ENCODE peak calls at places on chromosomes 5 and 9, in four cellular contexts. One of them, this sample, is unnamed.
A peak's percentile ranks its signal among the peaks of the same experiment; 100 is the strongest.

GRCh38 chr9:2158729-2159128 is 143.6 kb downstream of the SMARCA2 start:
- DNase-seq in ovary: no peak
- DNase-seq in CD8-positive, alpha-beta T cell: no peak
- DNase-seq in endothelial cell of umbilical vein: no peak
- DNase-seq in this sample: peak; percentile 8

GRCh38 chr9:78261403-78262001 is 25.6 kb downstream of the CEP78 start:
- DNase-seq in endothelial cell of umbilical vein: peak; percentile 39
- DNase-seq in CD8-positive, alpha-beta T cell: no peak
- DNase-seq in ovary: no peak
- DNase-seq in this sample: peak; percentile 56

GRCh38 chr9:113185271-113185670 is 34.5 kb downstream of the SLC31A2 start:
- DNase-seq in endothelial cell of umbilical vein: no peak
- DNase-seq in ovary: no peak
- DNase-seq in CD8-positive, alpha-beta T cell: no peak
- DNase-seq in this sample: peak; percentile 19

GRCh38 chr5:32420506-32420905 is 24.0 kb downstream of the ZFR start:
- DNase-seq in endothelial cell of umbilical vein: no peak
- DNase-seq in ovary: no peak
- DNase-seq in CD8-positive, alpha-beta T cell: no peak
- DNase-seq in this sample: peak; percentile 70

GRCh38 chr5:38434981-38435710 is 121.3 kb downstream of the LIFR start:
- DNase-seq in ovary: no peak
- DNase-seq in CD8-positive, alpha-beta T cell: no peak
- DNase-seq in endothelial cell of umbilical vein: no peak
- DNase-seq in this sample: peak; percentile 84

GRCh38 chr5:146564036-146564762 is 48.2 kb upstream of the GPR151 start:
- DNase-seq in CD8-positive, alpha-beta T cell: no peak
- DNase-seq in ovary: no peak
- DNase-seq in endothelial cell of umbilical vein: no peak
- DNase-seq in this sample: no peak

GRCh38 chr9:100084734-100085133 is 14.1 kb downstream of the ERP44 start:
- DNase-seq in CD8-positive, alpha-beta T cell: no peak
- DNase-seq in endothelial cell of umbilical vein: no peak
- DNase-seq in ovary: no peak
- DNase-seq in this sample: no peak

GRCh38 chr5:19140276-19140675 is 847.7 kb downstream of the CDH18 start:
- DNase-seq in ovary: no peak
- DNase-seq in endothelial cell of umbilical vein: no peak
- DNase-seq in CD8-positive, alpha-beta T cell: no peak
- DNase-seq in this sample: no peak

GRCh38 chr5:115098041-115098702 is 71.5 kb downstream of the TRIM36 start:
- DNase-seq in ovary: no peak
- DNase-seq in CD8-positive, alpha-beta T cell: no peak
- DNase-seq in endothelial cell of umbilical vein: peak; percentile 52
- DNase-seq in this sample: peak; percentile 70

GRCh38 chr9:24257726-24258125 is 288.0 kb downstream of the IZUMO3 start:
- DNase-seq in ovary: no peak
- DNase-seq in endothelial cell of umbilical vein: no peak
- DNase-seq in CD8-positive, alpha-beta T cell: no peak
- DNase-seq in this sample: no peak

GRCh38 chr9:34571180-34571800 is 18.2 kb downstream of the CNTFR start:
- DNase-seq in CD8-positive, alpha-beta T cell: no peak
- DNase-seq in ovary: no peak
- DNase-seq in endothelial cell of umbilical vein: no peak
- DNase-seq in this sample: no peak

GRCh38 chr9:111094433-111095421 is 56.5 kb upstream of the LPAR1 start:
- DNase-seq in CD8-positive, alpha-beta T cell: no peak
- DNase-seq in ovary: no peak
- DNase-seq in endothelial cell of umbilical vein: no peak
- DNase-seq in this sample: peak; percentile 90

GRCh38 chr9:19371942-19372341 is 8.1 kb downstream of the RPS6 start:
- DNase-seq in ovary: no peak
- DNase-seq in CD8-positive, alpha-beta T cell: no peak
- DNase-seq in endothelial cell of umbilical vein: no peak
- DNase-seq in this sample: peak; percentile 28

GRCh38 chr5:95957804-95958203 is 3.8 kb downstream of the ELL2 start:
- DNase-seq in ovary: no peak
- DNase-seq in endothelial cell of umbilical vein: no peak
- DNase-seq in CD8-positive, alpha-beta T cell: no peak
- DNase-seq in this sample: no peak

GRCh38 chr5:94423411-94423810 is 195.0 kb downstream of the KIAA0825 start:
- DNase-seq in CD8-positive, alpha-beta T cell: no peak
- DNase-seq in endothelial cell of umbilical vein: no peak
- DNase-seq in ovary: no peak
- DNase-seq in this sample: no peak

GRCh38 chr9:104740596-104740995 is 6.9 kb upstream of the NIPSNAP3A start:
- DNase-seq in endothelial cell of umbilical vein: peak; percentile 43
- DNase-seq in CD8-positive, alpha-beta T cell: no peak
- DNase-seq in ovary: no peak
- DNase-seq in this sample: peak; percentile 79

GRCh38 chr9:17433526-17433925 is 145.3 kb upstream of the SH3GL2 start:
- DNase-seq in endothelial cell of umbilical vein: no peak
- DNase-seq in ovary: no peak
- DNase-seq in CD8-positive, alpha-beta T cell: no peak
- DNase-seq in this sample: no peak

GRCh38 chr5:175466700-175467318 is 11.6 kb upstream of the SFXN1 start:
- DNase-seq in CD8-positive, alpha-beta T cell: no peak
- DNase-seq in ovary: no peak
- DNase-seq in endothelial cell of umbilical vein: no peak
- DNase-seq in this sample: peak; percentile 30

GRCh38 chr9:72978724-72979123 is 25.9 kb upstream of the ALDH1A1 start:
- DNase-seq in ovary: no peak
- DNase-seq in CD8-positive, alpha-beta T cell: no peak
- DNase-seq in endothelial cell of umbilical vein: no peak
- DNase-seq in this sample: peak; percentile 63

GRCh38 chr9:106707722-106708121 is 155.2 kb upstream of the ZNF462 start:
- DNase-seq in ovary: no peak
- DNase-seq in CD8-positive, alpha-beta T cell: no peak
- DNase-seq in endothelial cell of umbilical vein: no peak
- DNase-seq in this sample: no peak

GRCh38 chr9:113535756-113536155 is 72.2 kb downstream of the RGS3 start:
- DNase-seq in ovary: no peak
- DNase-seq in CD8-positive, alpha-beta T cell: no peak
- DNase-seq in endothelial cell of umbilical vein: no peak
- DNase-seq in this sample: no peak

GRCh38 chr5:62093411-62093810 is 212.6 kb upstream of the KIF2A start:
- DNase-seq in ovary: no peak
- DNase-seq in endothelial cell of umbilical vein: no peak
- DNase-seq in CD8-positive, alpha-beta T cell: no peak
- DNase-seq in this sample: no peak

GRCh38 chr5:345404-346195 is 24.1 kb downstream of the AHRR start:
- DNase-seq in endothelial cell of umbilical vein: no peak
- DNase-seq in ovary: peak; percentile 60
- DNase-seq in CD8-positive, alpha-beta T cell: no peak
- DNase-seq in this sample: peak; percentile 28

GRCh38 chr5:178784391-178784790 is 53.9 kb upstream of the ZNF354A start:
- DNase-seq in ovary: no peak
- DNase-seq in endothelial cell of umbilical vein: no peak
- DNase-seq in CD8-positive, alpha-beta T cell: no peak
- DNase-seq in this sample: no peak
- H3K9me3 ChIP-seq in ovary: no peaks in the 10 kb centered on the region
- H3K9me3 ChIP-seq in endothelial cell of umbilical vein: peaks cover 4% of the 10 kb centered on the region
- H3K9me3 ChIP-seq in CD8-positive, alpha-beta T cell: no peaks in the 10 kb centered on the region
- H3K9me3 ChIP-seq in this sample: no peaks in the 10 kb centered on the region

GRCh38 chr5:173242675-173243085 is 7.7 kb upstream of the NKX2-5 start:
- DNase-seq in endothelial cell of umbilical vein: no peak
- DNase-seq in ovary: no peak
- DNase-seq in CD8-positive, alpha-beta T cell: no peak
- DNase-seq in this sample: no peak

GRCh38 chr5:173242079-173242478 is 7.1 kb upstream of the NKX2-5 start:
- DNase-seq in CD8-positive, alpha-beta T cell: no peak
- DNase-seq in endothelial cell of umbilical vein: no peak
- DNase-seq in ovary: no peak
- DNase-seq in this sample: no peak

GRCh38 chr5:173243215-173243614 is 8.2 kb upstream of the NKX2-5 start:
- DNase-seq in CD8-positive, alpha-beta T cell: no peak
- DNase-seq in endothelial cell of umbilical vein: no peak
- DNase-seq in ovary: no peak
- DNase-seq in this sample: no peak

GRCh38 chr5:173245319-173246134 is 10.5 kb upstream of the NKX2-5 start:
- DNase-seq in endothelial cell of umbilical vein: no peak
- DNase-seq in ovary: no peak
- DNase-seq in CD8-positive, alpha-beta T cell: no peak
- DNase-seq in this sample: no peak

GRCh38 chr5:173243808-173244305 is 8.9 kb upstream of the NKX2-5 start:
- DNase-seq in CD8-positive, alpha-beta T cell: no peak
- DNase-seq in ovary: no peak
- DNase-seq in endothelial cell of umbilical vein: no peak
- DNase-seq in this sample: no peak
- H3K27ac ChIP-seq in CD8-positive, alpha-beta T cell: no peak overlapping the region
- H3K27ac ChIP-seq in ovary: no peak overlapping the region
- H3K27ac ChIP-seq in endothelial cell of umbilical vein: no peak overlapping the region
- H3K27ac ChIP-seq in this sample: no peak overlapping the region

DNA sequence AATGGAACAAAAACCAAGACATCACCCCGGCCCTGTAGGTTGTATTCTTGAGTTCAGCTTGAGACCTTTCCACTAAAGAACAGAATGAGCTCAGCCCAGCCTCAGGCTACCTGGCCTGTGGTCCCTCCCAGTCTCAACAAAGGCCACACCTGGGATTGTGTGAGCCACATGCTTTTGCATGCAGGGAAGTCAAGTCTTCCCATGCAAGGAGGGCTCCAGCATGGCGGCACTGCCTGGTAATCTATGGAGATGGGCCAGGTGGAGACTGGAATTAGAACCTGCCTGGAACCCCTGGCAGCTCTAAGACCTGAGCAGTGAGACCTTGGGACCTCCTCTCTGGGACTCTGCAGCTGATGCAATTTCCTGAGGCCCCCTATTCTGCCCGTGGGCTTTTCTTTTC is 49.4 kb upstream of the OTULINL start:
- DNase-seq in CD8-positive, alpha-beta T cell: no peak
- DNase-seq in endothelial cell of umbilical vein: no peak
- DNase-seq in ovary: no peak
- DNase-seq in this sample: no peak
- H3K9me3 ChIP-seq in CD8-positive, alpha-beta T cell: no peaks in the 10 kb centered on the region
- H3K9me3 ChIP-seq in endothelial cell of umbilical vein: no peaks in the 10 kb centered on the region
- H3K9me3 ChIP-seq in ovary: no peaks in the 10 kb centered on the region
- H3K9me3 ChIP-seq in this sample: no peaks in the 10 kb centered on the region

DNA sequence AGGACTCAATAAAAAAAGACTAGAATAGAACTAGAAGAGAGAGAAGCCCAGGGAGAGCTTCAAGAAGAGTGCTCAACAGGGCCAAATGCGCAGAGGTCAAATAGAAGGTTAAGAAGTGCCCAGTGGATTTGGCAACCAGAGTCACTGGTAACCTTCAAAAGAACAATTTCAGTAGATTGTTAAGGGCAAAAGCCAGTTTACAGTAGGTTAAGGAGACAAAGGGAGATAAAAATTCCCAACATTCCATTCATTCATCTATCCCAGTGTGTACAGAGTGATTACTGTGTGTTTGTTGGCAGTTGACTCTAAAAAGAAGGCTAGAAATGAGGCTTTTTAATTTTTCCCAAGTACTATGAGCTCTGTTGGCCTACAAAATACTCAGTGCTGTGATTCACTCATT is 69.4 kb downstream of the RIGI start:
- DNase-seq in endothelial cell of umbilical vein: peak; percentile 29
- DNase-seq in CD8-positive, alpha-beta T cell: no peak
- DNase-seq in ovary: no peak
- DNase-seq in this sample: no peak
- H3K27ac ChIP-seq in endothelial cell of umbilical vein: no peak overlapping the region
- H3K27ac ChIP-seq in CD8-positive, alpha-beta T cell: no peak overlapping the region
- H3K27ac ChIP-seq in ovary: no peak overlapping the region
- H3K27ac ChIP-seq in this sample: no peak overlapping the region

DNA sequence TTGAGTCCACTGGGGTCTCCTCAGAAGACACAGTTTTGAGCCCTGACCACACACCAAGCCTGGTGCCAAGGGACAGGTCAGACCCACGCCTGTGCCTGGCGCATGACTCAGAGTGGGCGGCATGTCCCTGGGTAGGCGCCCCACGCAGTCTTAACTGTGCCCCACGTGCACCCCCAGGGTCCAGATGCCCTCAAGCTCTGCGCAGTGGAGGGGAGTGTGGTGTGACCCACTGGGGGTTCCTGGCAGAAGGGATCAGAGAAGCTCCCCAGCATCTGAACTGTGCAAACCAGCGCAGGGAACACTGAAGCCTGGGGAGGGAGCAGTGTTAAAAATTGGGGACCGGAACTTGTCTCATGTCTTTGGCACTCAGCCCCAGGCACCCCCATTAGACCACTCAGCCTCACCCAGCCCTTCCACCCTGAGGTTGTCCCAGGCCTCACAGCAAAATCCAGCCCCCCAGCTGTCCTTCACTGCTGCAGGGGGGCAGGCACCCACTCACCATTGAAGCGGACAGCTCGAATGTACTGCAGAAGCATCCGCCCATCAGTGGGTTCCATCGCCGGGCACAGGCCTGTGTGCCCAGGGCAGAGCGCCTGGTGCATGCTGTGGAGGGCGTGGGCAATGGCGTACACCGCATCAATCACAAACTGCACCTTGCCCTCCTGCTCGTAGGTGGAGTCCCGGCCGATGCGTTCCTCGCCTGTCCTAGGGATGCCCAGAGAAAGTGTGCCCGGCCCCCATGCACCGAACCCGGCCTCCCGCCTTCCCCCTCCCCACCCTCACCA is 6.5 kb downstream of the GRM6 start:
- DNase-seq in ovary: no peak
- DNase-seq in CD8-positive, alpha-beta T cell: no peak
- DNase-seq in endothelial cell of umbilical vein: no peak
- DNase-seq in this sample: no peak
- H3K9me3 ChIP-seq in ovary: peaks cover 15% of the 10 kb centered on the region
- H3K9me3 ChIP-seq in CD8-positive, alpha-beta T cell: no peaks in the 10 kb centered on the region
- H3K9me3 ChIP-seq in endothelial cell of umbilical vein: peaks cover 4% of the 10 kb centered on the region
- H3K9me3 ChIP-seq in this sample: no peaks in the 10 kb centered on the region

DNA sequence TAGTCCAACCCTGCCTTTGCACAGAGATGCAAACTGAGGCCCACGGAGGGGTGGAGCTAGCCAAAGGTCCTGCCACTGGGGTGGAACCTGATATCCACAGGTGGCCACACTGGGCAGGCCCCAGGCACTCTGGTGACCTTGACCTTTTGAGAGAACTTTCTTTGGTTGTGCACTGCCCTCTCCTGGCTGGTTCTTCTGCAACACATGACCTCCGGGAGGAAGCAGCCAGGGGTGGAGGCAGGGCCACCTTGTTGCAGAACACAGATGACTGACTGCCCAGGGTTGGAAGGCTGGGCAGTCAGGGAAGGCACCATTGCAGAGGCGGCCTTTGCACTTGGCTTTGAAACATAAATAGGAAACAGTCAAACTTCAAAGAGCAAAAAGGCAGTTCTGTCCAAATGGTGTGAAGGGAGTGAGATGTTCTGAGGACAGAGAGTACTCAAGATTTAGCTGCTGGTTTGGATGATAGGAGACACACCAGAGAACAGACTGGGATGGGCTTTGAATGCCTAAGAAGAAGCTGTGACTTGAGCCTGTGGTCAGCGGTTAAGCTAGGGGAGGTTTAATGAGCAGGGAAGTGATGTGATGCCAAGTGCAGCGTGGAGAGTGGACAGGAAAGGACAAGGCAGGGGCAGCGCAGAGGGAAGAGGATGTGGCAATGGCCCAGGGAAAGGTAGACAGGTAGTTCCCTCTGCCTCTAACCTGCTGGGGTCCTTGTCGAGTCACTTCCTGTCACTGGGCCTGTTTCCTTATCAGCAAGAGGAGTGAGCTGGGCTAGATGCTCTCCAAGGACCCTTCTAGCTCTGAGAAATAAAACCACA is 6.8 kb upstream of the TCOF1 start:
- DNase-seq in CD8-positive, alpha-beta T cell: peak; percentile 30
- DNase-seq in ovary: peak; percentile 49
- DNase-seq in endothelial cell of umbilical vein: peak; percentile 49
- DNase-seq in this sample: peak; percentile 85
- H3K27ac ChIP-seq in CD8-positive, alpha-beta T cell: no peak overlapping the region
- H3K27ac ChIP-seq in ovary: no peak overlapping the region
- H3K27ac ChIP-seq in endothelial cell of umbilical vein: no peak overlapping the region
- H3K27ac ChIP-seq in this sample: no peak overlapping the region

GRCh38 chr5:122781465-122781864 is 6.6 kb downstream of the SNX2 start:
- DNase-seq in endothelial cell of umbilical vein: no peak
- DNase-seq in ovary: no peak
- DNase-seq in CD8-positive, alpha-beta T cell: no peak
- DNase-seq in this sample: no peak
- H3K9me3 ChIP-seq in endothelial cell of umbilical vein: no peaks in the 10 kb centered on the region
- H3K9me3 ChIP-seq in ovary: no peaks in the 10 kb centered on the region
- H3K9me3 ChIP-seq in CD8-positive, alpha-beta T cell: no peaks in the 10 kb centered on the region
- H3K9me3 ChIP-seq in this sample: no peaks in the 10 kb centered on the region

This sample was measured in GM23248.